ENCODE peak calls at places on chromosome 12, in ten cellular contexts. A is breast epithelium, O is HCT116, K is heart left ventricle, G is stomach, E is IMR-90, V is H1, N is ovary, D is upper lobe of left lung, H is A549. Q is an unnamed sample.

GRCh38 chr12:63944586-63945228 is 100.2 kb downstream of the SRGAP1 start:
- DNase-seq in H (no peak), D (no peak), V (no peak), G (no peak), A (no peak), O (no peak), K (no peak), N (no peak), E (no peak), Q (no peak)

GRCh38 chr12:43069768-43070221 is 480.2 kb upstream of the PRICKLE1 start:
- DNase-seq in H (no peak), V (no peak), A (no peak), N (no peak), O (no peak), D (no peak), E (peak), G (no peak), K (peak), Q (no peak)

GRCh38 chr12:105377077-105377476 is 46.6 kb downstream of the C12orf75 start:
- DNase-seq in O (no peak), N (no peak), A (no peak), H (no peak), E (no peak), D (no peak), V (no peak), G (no peak), K (no peak), Q (no peak)

GRCh38 chr12:49959570-49960473 is 1.9 kb upstream of the AQP5 start:
- DNase-seq in E (no peak), D (no peak), A (peak), G (peak), K (no peak), N (no peak), H (peak), V (peak), O (peak), Q (no peak)

GRCh38 chr12:124828264-124829007 is 35.2 kb downstream of the SCARB1 start:
- DNase-seq in V (no peak), A (no peak), H (peak), O (no peak), K (no peak), E (peak), N (peak), D (no peak), G (peak), Q (no peak)

GRCh38 chr12:132481771-132482745 is 7.9 kb upstream of the FBRSL1 start:
- DNase-seq in O (no peak), A (no peak), E (no peak), K (no peak), D (peak), G (no peak), H (no peak), N (peak), V (no peak), Q (no peak)

GRCh38 chr12:81245918-81246611 is 168.2 kb downstream of the ACSS3 start:
- DNase-seq in G (no peak), V (no peak), H (no peak), E (no peak), D (no peak), A (no peak), N (no peak), K (no peak), O (no peak), Q (no peak)

GRCh38 chr12:101727098-101727497 is 12.2 kb downstream of the SYCP3 start:
- DNase-seq in G (no peak), E (peak), V (no peak), O (no peak), D (no peak), K (no peak), H (no peak), N (no peak), A (no peak), Q (no peak)

GRCh38 chr12:96258451-96258933 is 64.3 kb downstream of the ELK3 start:
- DNase-seq in O (no peak), K (peak), V (no peak), E (peak), A (no peak), H (no peak), D (no peak), N (peak), G (no peak), Q (peak)

GRCh38 chr12:77299910-77300772 is 234.8 kb upstream of the E2F7 start:
- DNase-seq in K (no peak), A (no peak), G (no peak), E (peak), V (no peak), D (no peak), H (no peak), N (no peak), O (no peak), Q (no peak)

GRCh38 chr12:5520831-5521230 is 88.9 kb downstream of the NTF3 start:
- DNase-seq in D (no peak), A (no peak), O (no peak), E (no peak), H (no peak), V (no peak), G (no peak), N (no peak), K (no peak), Q (no peak)
- TF ChIP-seq POLR2A in D (no peak), A (no peak), O (no peak), E (no peak), H (no peak), V (no peak), G (no peak), N (no peak), K (no peak), Q (no peak)

GRCh38 chr12:122860052-122860853 is 25.0 kb downstream of the HIP1R start:
- DNase-seq in E (peak), A (peak), H (peak), K (peak), O (peak), D (peak), N (peak), V (peak), G (peak), Q (peak)
- H3K27ac ChIP-seq in E (no peak), A (peak), H (no peak), K (no peak), O (no peak), D (peak), N (peak), V (no peak), G (peak), Q (peak)

GRCh38 chr12:113396828-113397496 is 6.7 kb downstream of the SDS start:
- DNase-seq in N (no peak), H (no peak), D (peak), O (no peak), E (no peak), K (no peak), G (no peak), A (no peak), V (no peak), Q (no peak)

GRCh38 chr12:113396200-113396599 is 7.5 kb downstream of the SDS start:
- DNase-seq in G (no peak), K (no peak), V (no peak), O (no peak), D (no peak), N (no peak), E (no peak), A (no peak), H (no peak), Q (no peak)

GRCh38 chr12:113392988-113393579 is 10.6 kb downstream of the SDS start:
- DNase-seq in H (no peak), E (no peak), V (peak), K (no peak), D (peak), A (no peak), N (peak), G (no peak), O (peak), Q (no peak)

GRCh38 chr12:113397497-113398197 is 6.0 kb downstream of the SDS start:
- DNase-seq in D (no peak), H (no peak), K (no peak), A (no peak), V (no peak), G (no peak), E (no peak), O (no peak), N (no peak), Q (no peak)

GRCh38 chr12:113395119-113395518 is 8.6 kb downstream of the SDS start:
- DNase-seq in D (no peak), V (no peak), A (no peak), H (no peak), E (no peak), N (no peak), O (no peak), K (no peak), G (no peak), Q (no peak)
- TF ChIP-seq POLR2A in D (no peak), V (no peak), A (no peak), H (no peak), E (no peak), N (no peak), O (no peak), K (no peak), G (no peak), Q (no peak)

DNA sequence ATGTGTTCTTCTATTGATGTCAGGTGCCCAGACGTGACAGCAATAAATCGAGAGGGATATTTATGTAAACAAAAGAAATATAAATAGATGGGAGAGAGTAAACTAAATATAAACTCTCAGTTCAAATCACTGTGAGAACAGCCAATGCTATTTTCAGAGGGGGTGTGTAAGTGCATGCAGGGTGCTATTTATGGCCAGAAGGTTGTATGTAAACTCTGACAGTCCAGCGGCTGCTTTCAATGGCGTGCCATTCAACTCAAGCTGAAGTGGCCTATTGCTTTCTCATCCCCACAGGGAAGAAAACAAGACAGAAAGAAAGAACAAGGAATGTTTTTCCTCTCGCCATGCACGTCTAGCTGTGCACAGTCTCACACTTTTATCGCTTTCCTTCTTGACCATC is 127.2 kb downstream of the KCNA5 start:
- DNase-seq in K (peak), V (no peak), N (no peak), O (no peak), A (no peak), D (no peak), H (no peak), E (peak), G (no peak), Q (no peak)
- H3K27ac ChIP-seq in K (no peak), V (no peak), N (no peak), O (no peak), A (no peak), D (no peak), H (no peak), E (no peak), G (no peak), Q (no peak)

GRCh38 chr12:6226701-6227096 is 26.5 kb downstream of the CD9 start:
- DNase-seq in E (no peak), K (peak), D (peak), O (no peak), H (no peak), G (no peak), N (peak), V (no peak), A (no peak), Q (no peak)
- TF ChIP-seq POLR2A in E (no peak), K (no peak), D (no peak), O (no peak), H (no peak), G (no peak), N (no peak), V (no peak), A (no peak), Q (no peak)

GRCh38 chr12:98896938-98897337 is 251.8 kb downstream of the APAF1 start:
- DNase-seq in V (no peak), E (peak), H (no peak), K (no peak), O (no peak), N (no peak), G (no peak), A (no peak), D (no peak), Q (no peak)

GRCh38 chr12:98893126-98893525 is 248.0 kb downstream of the APAF1 start:
- DNase-seq in G (no peak), V (no peak), H (no peak), N (no peak), A (no peak), K (no peak), D (no peak), E (no peak), O (no peak), Q (no peak)

GRCh38 chr12:98893601-98894411 is 248.7 kb downstream of the APAF1 start:
- DNase-seq in K (no peak), A (no peak), H (no peak), O (no peak), E (no peak), G (no peak), V (no peak), D (no peak), N (peak), Q (no peak)

GRCh38 chr12:98895086-98895651 is 250.1 kb downstream of the APAF1 start:
- DNase-seq in N (peak), G (no peak), H (no peak), O (no peak), A (no peak), D (peak), E (no peak), V (peak), K (no peak), Q (no peak)

DNA sequence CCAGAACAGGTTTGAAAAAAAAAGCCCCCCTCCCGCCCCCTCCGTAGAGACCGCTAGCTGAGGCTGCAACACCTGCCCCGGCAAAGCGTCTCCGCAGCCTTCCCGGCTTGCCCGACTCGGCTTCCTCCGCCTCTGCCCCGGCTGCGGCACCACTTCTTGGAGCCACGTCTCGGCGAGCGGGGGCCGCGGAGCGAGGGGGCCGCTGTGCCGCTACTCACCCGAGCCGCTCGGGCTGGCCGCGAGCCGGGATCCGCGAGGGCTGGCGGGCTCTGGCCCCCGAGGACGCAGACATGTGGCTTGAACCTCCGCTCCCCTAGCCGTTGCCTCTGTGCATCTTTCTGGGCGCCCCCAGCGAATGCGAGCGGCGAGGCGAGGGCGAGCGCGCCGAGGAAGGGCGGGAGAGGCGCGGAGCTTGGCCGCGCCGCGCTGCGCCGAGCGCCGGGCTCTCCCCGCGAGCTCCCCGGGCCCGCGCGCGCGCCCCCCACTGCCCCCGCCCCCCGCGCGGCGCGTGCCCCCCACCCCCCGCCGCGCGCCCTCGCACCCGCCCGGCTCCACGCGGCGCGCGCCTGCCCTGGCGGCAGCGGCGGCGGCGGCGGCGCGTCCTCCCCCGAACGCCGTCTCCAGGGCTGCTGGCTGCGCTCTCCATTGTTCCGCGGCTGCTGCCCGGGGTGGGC is 249.5 kb downstream of the APAF1 start:
- DNase-seq in E (no peak), K (no peak), D (peak), A (no peak), V (no peak), H (no peak), G (no peak), N (peak), O (no peak), Q (no peak)
- H3K27ac ChIP-seq in E (no peak), K (no peak), D (no peak), A (no peak), V (no peak), H (no peak), G (no peak), N (no peak), O (no peak), Q (no peak)

DNA sequence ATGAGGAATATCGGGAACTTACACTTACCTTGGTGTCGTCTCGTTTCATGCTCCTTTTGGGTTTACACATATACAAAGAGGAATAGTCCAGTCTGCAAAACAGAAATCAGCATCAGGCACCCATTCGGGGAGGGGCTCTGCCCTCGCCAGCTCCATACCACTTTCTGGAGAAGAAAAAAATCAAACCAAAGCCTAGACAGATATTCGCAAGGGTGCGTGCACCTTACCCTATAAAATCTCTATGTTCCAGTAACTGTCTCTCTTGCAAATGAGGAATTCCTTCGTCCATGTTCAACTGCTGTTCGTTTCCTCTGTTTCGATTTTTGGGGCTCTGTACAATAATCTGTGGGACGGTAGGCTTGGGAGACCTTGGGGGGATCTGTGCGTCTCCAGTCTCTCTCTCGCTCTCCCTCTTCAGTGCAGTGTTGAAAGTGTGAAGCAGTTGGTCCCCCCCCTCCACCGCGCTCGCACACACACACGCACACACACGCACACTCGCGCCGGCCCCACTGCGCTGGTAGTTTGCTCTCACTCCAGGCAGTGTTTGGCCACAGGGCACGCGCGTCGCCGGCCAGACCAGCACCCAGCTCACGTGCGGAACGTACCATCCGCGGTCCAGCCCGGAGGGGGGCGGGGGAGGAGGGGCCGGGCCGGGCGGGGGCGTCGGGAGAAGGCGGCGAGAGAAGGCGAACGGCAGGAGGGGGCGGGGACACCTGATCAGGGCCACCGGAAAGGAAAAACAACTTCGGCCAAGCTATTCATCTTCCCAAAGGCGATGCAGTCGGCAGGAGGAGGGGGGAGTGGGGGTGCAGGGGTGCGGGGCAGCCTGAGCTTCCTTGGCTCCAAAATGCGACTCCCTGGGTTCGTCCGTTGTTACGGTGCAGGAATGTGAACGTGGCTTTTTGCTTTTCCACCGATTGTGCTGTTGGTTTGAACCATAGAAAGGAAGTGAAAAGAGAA is at the start of gene BHLHE41:
- DNase-seq in V (no peak), G (peak), O (no peak), D (peak), A (peak), H (peak), K (peak), N (peak), E (peak), Q (peak)
- TF ChIP-seq POLR2A in V (no peak), G (no peak), O (no peak), D (no peak), A (no peak), H (no peak), K (peak), N (peak), E (no peak), Q (peak)

GRCh38 chr12:1635656-1636055 is 6.6 kb downstream of the WNT5B start:
- DNase-seq in D (no peak), O (no peak), E (no peak), V (no peak), H (no peak), G (no peak), K (no peak), N (no peak), A (no peak), Q (no peak)

GRCh38 chr12:1632702-1633101 is 3.7 kb downstream of the WNT5B start:
- DNase-seq in N (no peak), K (peak), D (no peak), H (no peak), A (no peak), G (no peak), E (no peak), O (no peak), V (no peak), Q (no peak)

GRCh38 chr12:1634590-1635191 is 5.7 kb downstream of the WNT5B start:
- DNase-seq in K (peak), G (peak), D (peak), O (peak), A (peak), E (peak), H (peak), N (peak), V (peak), Q (peak)

GRCh38 chr12:1633459-1633858 is 4.4 kb downstream of the WNT5B start:
- DNase-seq in G (no peak), N (no peak), V (no peak), A (no peak), D (no peak), O (no peak), E (no peak), K (no peak), H (no peak), Q (no peak)

GRCh38 chr12:1634149-1634548 is 5.1 kb downstream of the WNT5B start:
- DNase-seq in A (no peak), K (no peak), D (no peak), O (no peak), E (no peak), H (no peak), V (no peak), N (no peak), G (no peak), Q (no peak)
- H3K27ac ChIP-seq in A (no peak), K (no peak), D (no peak), O (no peak), E (no peak), H (no peak), V (no peak), N (no peak), G (no peak), Q (no peak)

GRCh38 chr12:120265483-120266179 is at the start of gene PXN:
- DNase-seq in N (peak), E (peak), K (peak), V (no peak), A (peak), O (peak), D (peak), H (peak), G (peak), Q (peak)
- TF ChIP-seq POLR2A in N (peak), E (peak), K (peak), V (peak), A (peak), O (peak), D (no peak), H (peak), G (no peak), Q (no peak)

Q was measured in spleen.